ENCODE peak calls at places on chromosomes 13 and 19, in five cellular contexts. P, Q, T, A and M are unnamed samples.
A peak's percentile ranks its signal among the peaks of the same experiment; 100 is the strongest.

GRCh38 chr13:106393776-106394175 is 141.7 kb downstream of the EFNB2 start:
- DNase-seq in P (no peak), Q (no peak), T (no peak), A (peak; percentile 43), M (no peak)

GRCh38 chr19:5826531-5827341 is 12.8 kb downstream of the FUT6 start:
- DNase-seq in P (peak; percentile 91), Q (peak; percentile 70), T (no peak), A (peak; percentile 26), M (no peak)

GRCh38 chr13:93727301-93728141 is 500.9 kb downstream of the GPC6 start:
- DNase-seq in P (no peak), Q (no peak), T (no peak), A (peak; percentile 64), M (no peak)

GRCh38 chr19:16608290-16608704 is 19.7 kb downstream of the MED26 start:
- DNase-seq in P (peak; percentile 93), Q (no peak), T (no peak), A (peak; percentile 96), M (no peak)

GRCh38 chr13:35349673-35350278 is 126.7 kb downstream of the MAB21L1 start:
- DNase-seq in P (no peak), Q (no peak), T (no peak), A (peak; percentile 39), M (no peak)

GRCh38 chr19:42471554-42472249 is 29.0 kb upstream of the CXCL17 start:
- DNase-seq in P (no peak), Q (no peak), T (no peak), A (peak; percentile 31), M (no peak)

GRCh38 chr13:74770361-74770760 is 636.2 kb upstream of the KLF12 start:
- DNase-seq in P (no peak), Q (no peak), T (no peak), A (peak; percentile 88), M (no peak)

GRCh38 chr19:6687117-6687516 is 17.2 kb upstream of the TNFSF14 start:
- DNase-seq in P (no peak), Q (no peak), T (no peak), A (no peak), M (no peak)

GRCh38 chr19:13376537-13376936 is 129.7 kb downstream of the CACNA1A start:
- DNase-seq in P (no peak), Q (no peak), T (no peak), A (no peak), M (no peak)